ENCODE peak calls at places on chromosomes 1 and 21, in six cellular contexts. E, O, Q, B, K and Y are unnamed samples.

GRCh38 chr21:14923468-14923867 is 141.3 kb downstream of the NRIP1 start:
- DNase-seq in E (peak), O (no peak), Q (no peak), B (no peak), K (no peak), Y (no peak)

GRCh38 chr1:12622506-12622905 is 4.5 kb upstream of the DHRS3 start:
- DNase-seq in E (no peak), O (no peak), Q (no peak), B (no peak), K (no peak), Y (no peak)

GRCh38 chr1:203569490-203570318 is 56.9 kb upstream of the ATP2B4 start:
- DNase-seq in E (no peak), O (no peak), Q (no peak), B (no peak), K (no peak), Y (no peak)

GRCh38 chr1:113742515-113742914 is 16.8 kb downstream of the PHTF1 start:
- DNase-seq in E (no peak), O (no peak), Q (no peak), B (no peak), K (no peak), Y (no peak)

GRCh38 chr1:91830242-91831131 is 55.5 kb downstream of the TGFBR3 start:
- DNase-seq in E (no peak), O (no peak), Q (peak), B (no peak), K (peak), Y (peak)

GRCh38 chr1:183022202-183023145 is 746 bp upstream of the LAMC1 start:
- DNase-seq in E (peak), O (no peak), Q (peak), B (peak), K (peak), Y (peak)

GRCh38 chr1:183178490-183178889 is 7.6 kb upstream of the LAMC2 start:
- DNase-seq in E (no peak), O (no peak), Q (no peak), B (no peak), K (no peak), Y (no peak)

GRCh38 chr21:34935868-34936267 is 113.2 kb downstream of the RUNX1 start:
- DNase-seq in E (no peak), O (no peak), Q (no peak), B (no peak), K (no peak), Y (no peak)